ENCODE peak calls at places on chromosomes 7 and 10, in four cellular contexts. D, H, G and E are unnamed samples.

GRCh38 chr10:34641913-34642558 is 173.1 kb downstream of the PARD3 start:
- ATAC-seq in D (peak), H (no peak), G (peak), E (peak)

GRCh38 chr7:26865094-26865388 is 651 bp upstream of the SKAP2 start:
- ATAC-seq in D (peak), H (no peak), G (peak), E (peak)

GRCh38 chr10:102219370-102219769 is 6.7 kb upstream of the ELOVL3 start:
- ATAC-seq in D (no peak), H (no peak), G (no peak), E (no peak)

GRCh38 chr10:86282664-86283465 is 83.7 kb downstream of the GRID1 start:
- ATAC-seq in D (no peak), H (no peak), G (no peak), E (no peak)

GRCh38 chr10:95290446-95290800 is 380 bp downstream of the PDLIM1 start:
- ATAC-seq in D (peak), H (peak), G (no peak), E (peak)

GRCh38 chr10:109906346-109906745 is 17.0 kb downstream of the XPNPEP1 start:
- ATAC-seq in D (peak), H (no peak), G (no peak), E (no peak)

GRCh38 chr10:51233337-51234100 is 159.2 kb downstream of the PRKG1 start:
- ATAC-seq in D (no peak), H (no peak), G (no peak), E (no peak)

GRCh38 chr7:32500922-32501341 is 5.6 kb downstream of the AVL9 start:
- ATAC-seq in D (peak), H (peak), G (no peak), E (peak)

GRCh38 chr10:19432000-19432399 is 383.4 kb downstream of the MALRD1 start:
- ATAC-seq in D (no peak), H (no peak), G (no peak), E (peak)

GRCh38 chr10:79054203-79055099 is 14.3 kb upstream of the ZMIZ1 start:
- ATAC-seq in D (no peak), H (peak), G (no peak), E (peak)

GRCh38 chr7:158842486-158842885 is 13.2 kb upstream of the ESYT2 start:
- ATAC-seq in D (no peak), H (no peak), G (peak), E (no peak)

GRCh38 chr7:11170160-11170559 is 196.5 kb downstream of the PHF14 start:
- ATAC-seq in D (no peak), H (no peak), G (no peak), E (no peak)

GRCh38 chr7:109479388-109479787 is 909.7 kb downstream of the DNAJB9 start:
- ATAC-seq in D (no peak), H (peak), G (no peak), E (no peak)

GRCh38 chr10:47207280-47207613 is 92.8 kb upstream of the GDF10 start:
- ATAC-seq in D (no peak), H (no peak), G (peak), E (peak)

GRCh38 chr7:131509781-131510180 is 46.6 kb downstream of the PODXL start:
- ATAC-seq in D (no peak), H (no peak), G (no peak), E (no peak)

GRCh38 chr10:128063736-128064614 is 62.2 kb downstream of the MKI67 start:
- ATAC-seq in D (peak), H (no peak), G (no peak), E (peak)

GRCh38 chr10:72218329-72218728 is 2.3 kb upstream of the ASCC1 start:
- ATAC-seq in D (no peak), H (no peak), G (no peak), E (no peak)

GRCh38 chr7:106167439-106168136 is 55.5 kb upstream of the SYPL1 start:
- ATAC-seq in D (peak), H (no peak), G (no peak), E (no peak)

GRCh38 chr10:58319599-58319998 is 15.2 kb upstream of the UBE2D1 start:
- ATAC-seq in D (peak), H (no peak), G (no peak), E (no peak)

GRCh38 chr10:5468262-5469106 is 30.9 kb downstream of the CALML5 start:
- ATAC-seq in D (peak), H (no peak), G (no peak), E (no peak)

GRCh38 chr10:103617362-103618026 is 124.0 kb downstream of the NEURL1 start:
- ATAC-seq in D (no peak), H (no peak), G (no peak), E (no peak)

GRCh38 chr10:89738551-89739209 is 37.3 kb downstream of the KIF20B start:
- ATAC-seq in D (no peak), H (no peak), G (no peak), E (no peak)

GRCh38 chr10:43981232-43981631 is 332.6 kb upstream of the ZNF32 start:
- ATAC-seq in D (no peak), H (no peak), G (no peak), E (no peak)

GRCh38 chr10:87053577-87054181 is 33.6 kb downstream of the FAM25A start:
- ATAC-seq in D (peak), H (no peak), G (no peak), E (no peak)

GRCh38 chr10:110723224-110723891 is 79.2 kb downstream of the RBM20 start:
- ATAC-seq in D (no peak), H (no peak), G (peak), E (no peak)

GRCh38 chr7:149666360-149666905 is 107.0 kb downstream of the ZNF467 start:
- ATAC-seq in D (no peak), H (no peak), G (no peak), E (no peak)

GRCh38 chr7:30460246-30460633 is 18.3 kb downstream of the NOD1 start:
- ATAC-seq in D (no peak), H (no peak), G (no peak), E (no peak)

GRCh38 chr7:82223580-82223979 is 220.0 kb downstream of the CACNA2D1 start:
- ATAC-seq in D (no peak), H (no peak), G (no peak), E (no peak)

GRCh38 chr10:13891542-13892431 is 305.0 kb downstream of the PRPF18 start:
- ATAC-seq in D (peak), H (no peak), G (peak), E (no peak)

GRCh38 chr7:156049366-156049765 is 237.1 kb upstream of the SHH start:
- ATAC-seq in D (no peak), H (no peak), G (no peak), E (no peak)

GRCh38 chr7:138945169-138945568 is 36.0 kb downstream of the KIAA1549 start:
- ATAC-seq in D (no peak), H (no peak), G (no peak), E (no peak)

GRCh38 chr7:150739045-150739432 is 1.8 kb downstream of the GIMAP5 start:
- ATAC-seq in D (peak), H (peak), G (no peak), E (no peak)

GRCh38 chr7:87598234-87599009 is 2.3 kb downstream of the ABCB1 start:
- ATAC-seq in D (no peak), H (no peak), G (no peak), E (no peak)